ENCODE peak calls at places on chromosomes 1 and 21, in nine cellular contexts. Z is anterior cingulate cortex; Y is fibroblast of mammary gland; H is non-pigmented ciliary epithelial cell; J is IMR-90; O is astrocyte of the spinal cord; B is stimulated activated CD4-positive, alpha-beta T cell treated with anti-CD3 and anti-CD28 coated beads, Interleukin-4, amount 100 ng/mL, for 48 hours; P is memory B cell; L is dermis blood vessel endothelial cell. V is an unnamed sample.

GRCh38 chr21:43865471-43866181 is 603 bp downstream of the AGPAT3 start:
- DNase-seq in O (no peak), B (peak), L (peak), Z (no peak), Y (peak), H (no peak), P (peak), J (peak), V (no peak)

GRCh38 chr21:42906222-42906621 is 13.1 kb downstream of the NDUFV3 start:
- DNase-seq in J (no peak), L (no peak), Z (no peak), B (no peak), H (no peak), O (no peak), P (no peak), Y (no peak), V (no peak)

GRCh38 chr1:101532392-101532791 is 295.6 kb downstream of the S1PR1 start:
- DNase-seq in Z (no peak), P (no peak), B (no peak), H (no peak), L (no peak), O (no peak), Y (no peak), J (no peak), V (no peak)

GRCh38 chr1:154418898-154419619 is 13.9 kb downstream of the IL6R start:
- DNase-seq in J (no peak), L (no peak), Z (no peak), O (no peak), H (no peak), Y (no peak), P (no peak), B (no peak), V (peak)

GRCh38 chr1:168512864-168513595 is 30.8 kb downstream of the XCL2 start:
- DNase-seq in B (no peak), J (no peak), Z (no peak), P (no peak), H (no peak), Y (no peak), O (no peak), L (no peak), V (no peak)

GRCh38 chr1:147890177-147890790 is 12.3 kb upstream of the GJA8 start:
- DNase-seq in Z (no peak), P (peak), L (peak), Y (peak), B (peak), J (peak), O (peak), H (no peak), V (peak)

GRCh38 chr1:26733392-26733791 is 37.6 kb downstream of the ARID1A start:
- DNase-seq in H (no peak), P (no peak), L (no peak), B (no peak), O (no peak), Y (no peak), Z (no peak), J (no peak), V (no peak)

GRCh38 chr1:1869459-1869858 is 21.4 kb downstream of the GNB1 start:
- DNase-seq in P (no peak), Z (no peak), B (no peak), Y (no peak), H (no peak), L (no peak), J (no peak), O (no peak), V (no peak)

GRCh38 chr21:44893948-44894656 is 20.6 kb upstream of the PTTG1IP start:
- DNase-seq in P (no peak), B (no peak), L (no peak), O (no peak), J (no peak), Y (no peak), Z (no peak), H (no peak), V (no peak)

GRCh38 chr1:247656475-247656874 is 23.1 kb downstream of the OR13G1 start:
- DNase-seq in L (no peak), P (no peak), J (no peak), O (no peak), H (no peak), Z (no peak), B (no peak), Y (no peak), V (no peak)